ENCODE peak calls at places on chromosomes 2 and 18, in six cellular contexts. S is activated CD8-positive, alpha-beta T cell treated with anti-CD3 and anti-CD28 coated beads for 36 hours; I is GM13976; X is tibial nerve; Z is epithelial cell of esophagus; B is heart left ventricle. N is an unnamed sample.
A peak's percentile ranks its signal among the peaks of the same experiment; 100 is the strongest.

GRCh38 chr2:16661936-16662335 is 3.7 kb downstream of the CYRIA start:
- DNase-seq in S (no peak), I (no peak), X (no peak), Z (no peak), B (no peak), N (no peak)

GRCh38 chr2:16185671-16186391 is 245.5 kb downstream of the MYCN start:
- DNase-seq in S (no peak), I (no peak), X (no peak), Z (no peak), B (no peak), N (no peak)

GRCh38 chr2:62718225-62718822 is 12.8 kb downstream of the EHBP1 start:
- DNase-seq in S (no peak), I (no peak), X (no peak), Z (no peak), B (no peak), N (no peak)

GRCh38 chr2:7845332-7845731 is 836.5 kb upstream of the ID2 start:
- DNase-seq in S (no peak), I (no peak), X (no peak), Z (peak; percentile 44), B (no peak), N (no peak)

GRCh38 chr2:112646102-112646719 is 472 bp downstream of the SLC20A1 start:
- DNase-seq in S (peak; percentile 45), I (no peak), X (no peak), Z (no peak), B (no peak), N (no peak)

GRCh38 chr18:297936-298335 is 30.1 kb upstream of the THOC1 start:
- DNase-seq in S (no peak), I (no peak), X (no peak), Z (no peak), B (no peak), N (no peak)

GRCh38 chr2:133780099-133780996 is 212.1 kb upstream of the NCKAP5 start:
- DNase-seq in S (peak; percentile 52), I (peak; percentile 32), X (peak; percentile 93), Z (peak; percentile 82), B (peak; percentile 45), N (no peak)

GRCh38 chr2:109516445-109517117 is 97.2 kb downstream of the SEPTIN10 start:
- DNase-seq in S (peak; percentile 34), I (peak; percentile 84), X (no peak), Z (peak; percentile 58), B (peak; percentile 54), N (peak; percentile 41)

GRCh38 chr2:23503682-23504081 is 118.7 kb downstream of the KLHL29 start:
- DNase-seq in S (no peak), I (no peak), X (no peak), Z (no peak), B (no peak), N (no peak)

GRCh38 chr2:68282814-68283812 is 30.8 kb upstream of the PPP3R1 start:
- DNase-seq in S (peak; percentile 16), I (peak; percentile 72), X (no peak), Z (peak; percentile 65), B (no peak), N (peak; percentile 7)

GRCh38 chr2:25981596-25982272 is 563 bp downstream of the KIF3C start:
- DNase-seq in S (peak; percentile 37), I (peak; percentile 64), X (no peak), Z (no peak), B (no peak), N (no peak)

GRCh38 chr2:25982968-25983280 is 627 bp upstream of the KIF3C start:
- DNase-seq in S (no peak), I (no peak), X (no peak), Z (no peak), B (no peak), N (no peak)

GRCh38 chr2:25980951-25981350 is 1.3 kb downstream of the KIF3C start:
- DNase-seq in S (no peak), I (no peak), X (no peak), Z (no peak), B (no peak), N (no peak)

GRCh38 chr2:25983735-25984134 is 1.4 kb upstream of the KIF3C start:
- DNase-seq in S (no peak), I (no peak), X (no peak), Z (no peak), B (no peak), N (no peak)

DNA sequence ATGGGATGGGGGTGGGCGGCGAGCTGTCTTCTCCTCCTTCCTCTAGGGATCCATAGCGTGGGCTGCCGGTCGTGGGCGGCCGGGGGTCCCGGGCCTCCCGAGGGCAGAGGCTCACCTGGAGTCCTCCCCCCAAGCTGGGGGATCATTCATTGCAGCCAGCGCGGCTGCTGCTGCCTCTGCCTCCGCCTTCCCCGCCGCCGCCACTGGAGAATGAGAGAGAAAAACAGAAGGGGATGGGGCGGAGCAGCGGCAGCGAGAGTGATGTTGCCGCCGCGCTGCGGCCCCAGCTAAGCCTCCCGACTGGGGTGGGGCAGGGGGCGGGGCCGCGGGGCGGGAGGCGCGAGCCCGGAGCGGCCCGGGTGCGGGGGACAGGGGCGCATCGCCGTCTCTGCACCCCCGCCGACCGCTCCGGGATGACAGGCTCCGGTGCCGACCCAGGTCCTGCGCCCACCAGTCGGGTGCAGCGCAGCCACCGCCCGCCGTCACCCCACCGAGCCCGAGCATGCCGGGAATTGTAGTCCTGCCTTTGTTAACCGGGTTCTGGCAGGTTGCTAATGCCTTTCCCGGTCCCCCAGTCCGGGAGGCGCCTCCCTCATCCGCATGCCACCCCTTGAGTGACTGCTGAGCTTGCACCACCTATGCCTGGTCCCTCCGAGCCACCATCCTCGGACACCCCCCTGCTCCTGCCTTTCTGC is at the start of gene KIF3C:
- DNase-seq in S (peak; percentile 83), I (peak; percentile 88), X (peak; percentile 45), Z (peak; percentile 68), B (peak; percentile 74), N (peak; percentile 68)
- TF ChIP-seq CTCF in S (no peak), I (no peak), X (no peak), Z (no peak), B (no peak), N (no peak)

GRCh38 chr2:227363756-227364155 is 15.3 kb downstream of the TM4SF20 start:
- DNase-seq in S (no peak), I (no peak), X (no peak), Z (no peak), B (no peak), N (no peak)
- TF ChIP-seq CTCF in S (peak; percentile 30), I (no peak), X (no peak), Z (no peak), B (peak; percentile 31), N (peak; percentile 22)

GRCh38 chr2:219177594-219178376 is at the start of gene RETREG2:
- DNase-seq in S (peak; percentile 82), I (peak; percentile 99), X (peak; percentile 87), Z (peak; percentile 93), B (peak; percentile 89), N (peak; percentile 94)
- TF ChIP-seq CTCF in S (peak; percentile 40), I (peak; percentile 63), X (peak; percentile 71), Z (no peak), B (no peak), N (no peak)

GRCh38 chr2:231613655-231614558 is 21.2 kb downstream of the TEX44 start:
- DNase-seq in S (peak; percentile 99), I (peak; percentile 94), X (peak; percentile 76), Z (peak; percentile 71), B (peak; percentile 96), N (peak; percentile 98)
- TF ChIP-seq CTCF in S (no peak), I (peak; percentile 14), X (peak; percentile 79), Z (peak; percentile 13), B (no peak), N (no peak)

DNA sequence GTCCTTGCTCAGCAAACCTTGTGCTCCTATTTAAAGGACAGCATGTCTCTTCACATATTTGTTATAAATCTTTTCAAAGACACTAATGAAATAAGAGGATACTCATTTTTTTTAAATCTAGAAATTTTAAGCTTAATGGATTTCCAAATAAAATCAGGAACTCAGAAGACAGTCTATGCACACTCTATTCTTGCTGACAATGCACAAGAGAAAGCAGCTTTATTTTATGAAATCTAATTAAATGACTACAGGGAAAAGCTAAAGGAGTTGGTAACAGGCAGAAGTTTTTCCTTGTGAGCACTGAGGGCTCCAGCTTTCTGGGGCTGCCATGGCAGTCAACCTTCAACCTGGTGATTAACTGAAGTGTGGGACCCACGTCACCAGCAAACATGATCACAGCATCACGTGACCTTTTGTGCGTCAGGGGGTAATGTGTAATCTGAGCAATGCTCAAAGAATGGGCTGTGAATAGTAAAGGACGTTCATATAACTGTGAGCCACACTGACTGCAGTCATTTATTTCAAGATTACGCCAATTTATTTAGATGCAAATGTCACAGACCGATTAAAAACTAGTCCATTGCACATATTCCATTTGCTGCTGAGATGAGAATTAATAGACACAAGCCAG is 11.5 kb upstream of the DNER start:
- DNase-seq in S (no peak), I (no peak), X (no peak), Z (peak; percentile 67), B (no peak), N (no peak)
- TF ChIP-seq CTCF in S (no peak), I (no peak), X (no peak), Z (no peak), B (no peak), N (no peak)

GRCh38 chr2:41204315-41204714 is 752.4 kb upstream of the SLC8A1 start:
- DNase-seq in S (no peak), I (no peak), X (no peak), Z (no peak), B (no peak), N (no peak)

GRCh38 chr2:41194235-41194634 is 742.3 kb upstream of the SLC8A1 start:
- DNase-seq in S (no peak), I (no peak), X (no peak), Z (no peak), B (peak; percentile 34), N (no peak)

GRCh38 chr2:41197781-41198180 is 745.9 kb upstream of the SLC8A1 start:
- DNase-seq in S (no peak), I (no peak), X (no peak), Z (peak; percentile 8), B (no peak), N (no peak)

DNA sequence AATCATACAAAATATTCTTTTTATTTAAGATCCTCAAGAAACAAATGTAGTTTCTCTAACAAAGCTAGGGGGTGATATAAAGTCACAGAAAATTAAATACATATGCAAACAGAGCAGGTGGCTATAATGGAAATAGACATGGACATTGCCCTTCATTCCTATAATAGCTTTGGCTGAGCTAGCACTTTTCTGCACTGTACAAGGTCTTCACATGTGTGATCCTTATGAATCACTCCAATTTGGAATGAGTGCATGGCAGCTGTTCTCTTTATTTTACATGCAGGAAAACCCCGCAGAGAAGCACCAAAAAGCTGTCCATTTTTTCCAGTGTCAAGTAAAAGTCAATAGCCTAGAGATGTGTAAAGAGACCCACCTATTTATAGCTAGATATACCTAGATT is 747.4 kb upstream of the SLC8A1 start:
- DNase-seq in S (no peak), I (no peak), X (no peak), Z (no peak), B (no peak), N (no peak)
- TF ChIP-seq CTCF in S (no peak), I (no peak), X (no peak), Z (no peak), B (no peak), N (no peak)

GRCh38 chr2:240131941-240132650 is 4.0 kb downstream of the COPS9 start:
- DNase-seq in S (no peak), I (no peak), X (no peak), Z (no peak), B (no peak), N (no peak)
- TF ChIP-seq CTCF in S (no peak), I (no peak), X (no peak), Z (no peak), B (no peak), N (peak; percentile 18)

N was measured in GM06990.